ENCODE peak calls at places on chromosome X, in nine cellular contexts. J, V, K, M, H, B, U, R and G are unnamed samples.

GRCh38 chrX:40415675-40416074 is 165.1 kb upstream of the ATP6AP2 start:
- DNase-seq in K (peak), U (no peak), J (no peak), V (no peak), B (no peak), M (no peak), R (no peak), H (no peak), G (no peak)

GRCh38 chrX:107629533-107629909 is 1.2 kb downstream of the PRPS1 start:
- DNase-seq in R (no peak), K (peak), U (no peak), H (peak), V (no peak), B (no peak), M (no peak), J (peak), G (no peak)

GRCh38 chrX:318068-318738 is 393 bp downstream of the GTPBP6 start:
- DNase-seq in K (peak), J (peak), M (peak), V (peak), R (peak), H (peak), B (peak), U (peak), G (no peak)

GRCh38 chrX:37405954-37406353 is 56.8 kb downstream of the PRRG1 start:
- DNase-seq in V (no peak), H (no peak), R (no peak), B (no peak), U (no peak), M (no peak), J (peak), K (no peak), G (no peak)

GRCh38 chrX:50470103-50471031 is at the start of gene DGKK:
- DNase-seq in K (no peak), V (no peak), R (peak), U (peak), H (peak), B (no peak), M (no peak), J (no peak), G (no peak)

GRCh38 chrX:1281511-1281910 is 12.9 kb downstream of the CSF2RA start:
- DNase-seq in B (peak), U (no peak), J (peak), R (no peak), M (no peak), K (no peak), H (no peak), V (no peak), G (no peak)

GRCh38 chrX:10095698-10096432 is 60.9 kb upstream of the CLCN4 start:
- DNase-seq in M (no peak), V (no peak), U (no peak), J (no peak), K (no peak), H (no peak), B (no peak), R (no peak), G (no peak)

GRCh38 chrX:53992589-53992988 is 51.7 kb downstream of the PHF8 start:
- DNase-seq in B (no peak), V (no peak), J (no peak), M (no peak), K (no peak), H (no peak), R (no peak), U (no peak), G (no peak)

GRCh38 chrX:39491548-39492297 is 606.0 kb downstream of the BCOR start:
- DNase-seq in B (no peak), U (no peak), K (peak), J (no peak), R (no peak), V (peak), M (peak), H (no peak), G (peak)

GRCh38 chrX:115649461-115650063 is 88.6 kb downstream of the PLS3 start:
- DNase-seq in H (no peak), B (no peak), J (no peak), M (no peak), R (no peak), V (no peak), U (no peak), K (no peak), G (no peak)

GRCh38 chrX:48532201-48532600 is 7.3 kb upstream of the TBC1D25 start:
- DNase-seq in B (no peak), M (no peak), H (no peak), J (no peak), V (no peak), U (no peak), K (no peak), R (no peak), G (no peak)

GRCh38 chrX:39409246-39409917 is 608.1 kb downstream of the MID1IP1 start:
- DNase-seq in R (no peak), V (no peak), K (no peak), J (peak), U (no peak), M (no peak), B (no peak), H (no peak), G (no peak)

GRCh38 chrX:150680974-150681373 is 12.2 kb upstream of the MTMR1 start:
- DNase-seq in K (peak), U (no peak), J (peak), H (peak), B (no peak), V (no peak), R (no peak), M (no peak), G (no peak)

GRCh38 chrX:103877571-103877970 is 45.5 kb upstream of the RAB9B start:
- DNase-seq in U (no peak), K (no peak), J (peak), H (no peak), B (no peak), V (no peak), M (no peak), R (no peak), G (no peak)

GRCh38 chrX:826026-826425 is 195.4 kb downstream of the SHOX start:
- DNase-seq in B (peak), U (no peak), R (no peak), K (no peak), M (no peak), J (peak), H (no peak), V (no peak), G (no peak)

GRCh38 chrX:87140800-87141483 is 376.7 kb upstream of the KLHL4 start:
- DNase-seq in B (no peak), U (no peak), H (no peak), M (no peak), R (no peak), J (no peak), K (no peak), V (no peak), G (no peak)

GRCh38 chrX:129318375-129318774 is 204.9 kb downstream of the SMARCA1 start:
- DNase-seq in R (no peak), U (no peak), B (peak), M (no peak), V (peak), K (peak), J (peak), H (no peak), G (no peak)

GRCh38 chrX:136215559-136215958 is 35.6 kb downstream of the MAP7D3 start:
- DNase-seq in B (no peak), H (no peak), K (no peak), M (no peak), U (no peak), V (no peak), J (peak), R (no peak), G (no peak)

GRCh38 chrX:70664726-70665125 is 220.1 kb downstream of the DLG3 start:
- DNase-seq in R (no peak), U (no peak), H (peak), V (peak), J (peak), M (no peak), B (peak), K (peak), G (no peak)

GRCh38 chrX:103063918-103064434 is at the start of gene BEX1:
- DNase-seq in M (peak), K (no peak), J (peak), V (peak), R (peak), U (peak), B (no peak), H (peak), G (no peak)

GRCh38 chrX:641671-642435 is 11.3 kb downstream of the SHOX start:
- DNase-seq in M (no peak), H (no peak), J (no peak), U (no peak), V (no peak), B (no peak), K (no peak), R (no peak), G (no peak)

GRCh38 chrX:55490121-55490520 is 473 bp upstream of the USP51 start:
- DNase-seq in V (no peak), U (no peak), H (no peak), R (no peak), J (no peak), M (no peak), B (no peak), K (no peak), G (no peak)

GRCh38 chrX:14398725-14399124 is 130.6 kb upstream of the GLRA2 start:
- DNase-seq in V (no peak), J (no peak), R (no peak), K (no peak), M (no peak), B (peak), H (no peak), U (no peak), G (no peak)

GRCh38 chrX:121013897-121014455 is 28.4 kb upstream of the CT47A1 start:
- DNase-seq in V (no peak), M (no peak), K (peak), B (no peak), H (no peak), R (no peak), J (no peak), U (no peak), G (no peak)

GRCh38 chrX:5051831-5052491 is 1176.7 kb downstream of the NLGN4X start:
- DNase-seq in K (peak), U (no peak), H (no peak), B (no peak), J (peak), V (no peak), M (no peak), R (no peak), G (no peak)

GRCh38 chrX:53682885-53683555 is 3.5 kb downstream of the HUWE1 start:
- DNase-seq in M (peak), K (peak), J (peak), U (peak), R (peak), H (peak), B (no peak), V (peak), G (peak)

GRCh38 chrX:54042609-54043010 is 1.7 kb downstream of the PHF8 start:
- DNase-seq in V (peak), J (peak), H (peak), M (peak), R (peak), U (peak), K (peak), B (peak), G (peak)

GRCh38 chrX:2412131-2412530 is 88.6 kb downstream of the DHRSX start:
- DNase-seq in V (no peak), J (no peak), H (no peak), R (no peak), U (no peak), B (no peak), K (no peak), M (no peak), G (no peak)

GRCh38 chrX:39869846-39870601 is 227.7 kb downstream of the BCOR start:
- DNase-seq in J (peak), U (no peak), H (no peak), M (peak), R (no peak), B (no peak), K (no peak), V (peak), G (peak)